ENCODE peak calls at places on chromosomes 16 and 17, in ten cellular contexts. L is colonic mucosa, G is thoracic aorta, D is cardiac muscle cell, Q is stomach, W is left lung, Z is tibial nerve, C is uterus, Y is iPS DF 6.9, B is endothelial cell of umbilical vein. E is an unnamed sample. For H3K9me3, the result is how much of the 10 kb centered on the place peaks cover.

GRCh38 chr17:64319531-64319930 is 56.5 kb upstream of the TEX2 start:
- DNase-seq in L (no peak), G (no peak), D (no peak), Q (no peak), W (no peak), Z (no peak), C (no peak), Y (no peak), B (peak), E (no peak)

GRCh38 chr17:44922136-44922535 is 6.8 kb upstream of the GFAP start:
- DNase-seq in L (no peak), G (no peak), D (no peak), Q (no peak), W (no peak), Z (no peak), C (no peak), Y (no peak), B (no peak), E (no peak)

GRCh38 chr16:86574646-86575045 is 3.7 kb upstream of the FOXL1 start:
- DNase-seq in L (no peak), G (no peak), D (no peak), Q (no peak), W (peak), Z (no peak), C (no peak), Y (no peak), B (no peak), E (no peak)

GRCh38 chr17:27624555-27624954 is 6.4 kb upstream of the LGALS9 start:
- DNase-seq in L (no peak), G (no peak), D (no peak), Q (no peak), W (no peak), Z (no peak), C (no peak), Y (no peak), B (no peak), E (no peak)

GRCh38 chr17:42484304-42484703 is 25.6 kb downstream of the ATP6V0A1 start:
- DNase-seq in L (peak), G (no peak), D (peak), Q (no peak), W (no peak), Z (peak), C (no peak), Y (no peak), B (peak), E (no peak)

GRCh38 chr17:51510940-51511339 is 250.6 kb downstream of the UTP18 start:
- DNase-seq in L (no peak), G (no peak), D (no peak), Q (no peak), W (no peak), Z (no peak), C (no peak), Y (no peak), B (no peak), E (no peak)

GRCh38 chr16:64791756-64792155 is 330.1 kb downstream of the CDH11 start:
- DNase-seq in L (no peak), G (no peak), D (peak), Q (no peak), W (no peak), Z (no peak), C (no peak), Y (no peak), B (no peak), E (no peak)

GRCh38 chr17:60770946-60771422 is 93.3 kb downstream of the BCAS3 start:
- DNase-seq in L (no peak), G (no peak), D (no peak), Q (no peak), W (no peak), Z (no peak), C (no peak), Y (no peak), B (no peak), E (no peak)

GRCh38 chr17:46811978-46812583 is 6.4 kb downstream of the WNT3 start:
- DNase-seq in L (no peak), G (no peak), D (no peak), Q (no peak), W (no peak), Z (no peak), C (peak), Y (no peak), B (no peak), E (no peak)

GRCh38 chr17:30405161-30405560 is 26.4 kb downstream of the CPD start:
- DNase-seq in L (no peak), G (no peak), D (no peak), Q (no peak), W (no peak), Z (no peak), C (no peak), Y (no peak), B (no peak), E (no peak)

GRCh38 chr16:85227924-85228462 is 115.7 kb upstream of the CIBAR2 start:
- DNase-seq in L (no peak), G (no peak), D (peak), Q (no peak), W (no peak), Z (no peak), C (peak), Y (no peak), B (no peak), E (no peak)

GRCh38 chr17:76193616-76194015 is 46.7 kb downstream of the RNF157 start:
- DNase-seq in L (no peak), G (no peak), D (no peak), Q (no peak), W (no peak), Z (no peak), C (no peak), Y (no peak), B (no peak), E (no peak)

GRCh38 chr17:17621254-17621653 is 29.7 kb upstream of the PEMT start:
- DNase-seq in L (no peak), G (no peak), D (no peak), Q (no peak), W (no peak), Z (no peak), C (no peak), Y (no peak), B (no peak), E (no peak)

GRCh38 chr16:69477546-69477945 is 53.1 kb downstream of the CYB5B start:
- DNase-seq in L (no peak), G (no peak), D (peak), Q (no peak), W (no peak), Z (no peak), C (no peak), Y (no peak), B (peak), E (no peak)

GRCh38 chr16:53792161-53792951 is 88.4 kb downstream of the FTO start:
- DNase-seq in L (no peak), G (no peak), D (no peak), Q (no peak), W (no peak), Z (no peak), C (no peak), Y (no peak), B (no peak), E (no peak)

GRCh38 chr17:50363217-50364060 is 9.5 kb downstream of the MRPL27 start:
- DNase-seq in L (no peak), G (no peak), D (peak), Q (no peak), W (no peak), Z (no peak), C (no peak), Y (peak), B (peak), E (no peak)

GRCh38 chr17:44820631-44821196 is 9.4 kb downstream of the GJC1 start:
- DNase-seq in L (no peak), G (no peak), D (peak), Q (no peak), W (no peak), Z (no peak), C (no peak), Y (no peak), B (peak), E (no peak)

GRCh38 chr17:7882629-7883028 is 6.0 kb upstream of the CHD3 start:
- DNase-seq in L (no peak), G (no peak), D (no peak), Q (no peak), W (no peak), Z (no peak), C (no peak), Y (no peak), B (peak), E (no peak)

GRCh38 chr17:69410671-69411070 is 3.8 kb upstream of the MAP2K6 start:
- DNase-seq in L (no peak), G (no peak), D (no peak), Q (no peak), W (no peak), Z (no peak), C (no peak), Y (no peak), B (no peak), E (no peak)

GRCh38 chr17:77375917-77376651 is 235.3 kb downstream of the SEC14L1 start:
- DNase-seq in L (no peak), G (no peak), D (peak), Q (peak), W (no peak), Z (no peak), C (peak), Y (no peak), B (no peak), E (no peak)

GRCh38 chr16:86062271-86062965 is 163.5 kb downstream of the IRF8 start:
- DNase-seq in L (no peak), G (no peak), D (no peak), Q (no peak), W (peak), Z (no peak), C (no peak), Y (no peak), B (no peak), E (no peak)

GRCh38 chr17:48643697-48644012 is 17.5 kb upstream of the HOXB9 start:
- DNase-seq in L (peak), G (no peak), D (no peak), Q (no peak), W (no peak), Z (no peak), C (no peak), Y (no peak), B (no peak), E (no peak)

GRCh38 chr17:31200287-31200686 is 96.8 kb downstream of the OMG start:
- DNase-seq in L (no peak), G (no peak), D (no peak), Q (no peak), W (no peak), Z (no peak), C (no peak), Y (no peak), B (no peak), E (no peak)

GRCh38 chr17:4276514-4276913 is 12.7 kb upstream of the ANKFY1 start:
- DNase-seq in L (no peak), G (no peak), D (peak), Q (no peak), W (no peak), Z (no peak), C (no peak), Y (no peak), B (no peak), E (no peak)

GRCh38 chr16:49534901-49535300 is 161.3 kb downstream of the C16orf78 start:
- DNase-seq in L (no peak), G (no peak), D (no peak), Q (no peak), W (no peak), Z (no peak), C (no peak), Y (no peak), B (no peak), E (no peak)

GRCh38 chr17:34199449-34199848 is 55.6 kb upstream of the CCL2 start:
- DNase-seq in L (no peak), G (no peak), D (no peak), Q (no peak), W (no peak), Z (no peak), C (no peak), Y (no peak), B (no peak), E (no peak)

GRCh38 chr17:34201225-34201624 is 53.9 kb upstream of the CCL2 start:
- DNase-seq in L (no peak), G (no peak), D (peak), Q (no peak), W (no peak), Z (no peak), C (no peak), Y (no peak), B (no peak), E (no peak)

GRCh38 chr17:34201767-34202166 is 53.3 kb upstream of the CCL2 start:
- DNase-seq in L (no peak), G (no peak), D (no peak), Q (no peak), W (no peak), Z (no peak), C (no peak), Y (no peak), B (no peak), E (no peak)

GRCh38 chr17:34198519-34198918 is 56.6 kb upstream of the CCL2 start:
- DNase-seq in L (no peak), G (no peak), D (no peak), Q (no peak), W (no peak), Z (no peak), C (no peak), Y (no peak), B (no peak), E (no peak)

DNA sequence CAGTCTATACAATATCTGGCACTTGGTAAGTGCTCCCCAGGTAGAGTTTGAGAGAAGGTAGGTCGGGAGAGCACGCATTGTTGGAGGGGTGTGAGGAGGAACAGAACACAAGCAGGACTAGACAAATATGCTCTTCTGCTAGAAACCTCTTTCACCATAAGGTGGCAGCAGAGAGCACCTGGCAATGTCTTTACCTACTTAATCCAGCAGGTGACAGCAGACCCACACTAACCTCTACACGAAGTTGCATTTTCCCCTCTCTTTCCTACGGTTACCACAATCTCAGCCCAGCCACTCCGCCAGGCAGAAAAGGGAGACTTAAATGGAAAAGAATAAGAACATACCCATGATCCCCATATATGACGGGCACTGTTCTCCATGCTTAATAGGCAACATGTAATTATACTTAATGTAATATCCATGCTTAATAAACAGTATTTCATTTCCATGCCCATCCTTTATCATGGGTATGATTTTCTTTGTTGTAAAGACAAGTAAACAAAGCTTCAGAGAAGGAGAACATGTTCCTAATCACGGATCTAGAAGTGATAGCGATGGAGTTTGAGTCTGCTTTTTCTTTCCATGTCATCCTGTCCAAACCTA is 55.1 kb upstream of the CCL2 start:
- DNase-seq in L (peak), G (peak), D (peak), Q (peak), W (no peak), Z (peak), C (peak), Y (peak), B (peak), E (peak)
- H3K4me3 ChIP-seq in L (no peak), G (no peak), D (no peak), Q (no peak), W (no peak), Z (no peak), C (no peak), Y (no peak), B (no peak), E (no peak)

DNA sequence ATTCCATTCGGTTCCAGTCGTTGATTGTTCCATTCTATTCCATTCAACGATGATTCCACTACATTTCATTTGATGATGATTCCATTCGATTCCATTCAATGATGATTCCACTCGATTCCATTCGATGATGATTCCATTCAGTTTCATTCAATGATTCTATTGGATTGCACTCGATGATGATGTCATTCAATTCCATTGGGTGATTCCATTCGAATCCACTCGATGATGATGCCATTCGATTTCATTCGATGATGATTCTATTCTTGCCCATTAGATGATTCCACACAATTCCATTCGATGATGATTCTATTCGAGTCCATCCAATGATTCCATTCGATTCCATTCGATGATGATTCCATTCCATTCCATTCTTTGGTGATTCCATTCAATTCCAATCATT is 1283.7 kb downstream of the TP53TG3F start:
- DNase-seq in L (no peak), G (no peak), D (no peak), Q (no peak), W (no peak), Z (no peak), C (no peak), Y (no peak), B (no peak), E (no peak)
- H3K9me3 ChIP-seq in L (under half), G (under half), D (under half), Q (half or more), W (half or more), Z (under half), C (under half), Y (under half), B (under half), E (under half)

GRCh38 chr17:58667934-58668597 is 23.8 kb downstream of the TEX14 start:
- DNase-seq in L (no peak), G (no peak), D (no peak), Q (no peak), W (no peak), Z (no peak), C (no peak), Y (no peak), B (no peak), E (no peak)

GRCh38 chr17:58665946-58666857 is 25.6 kb downstream of the TEX14 start:
- DNase-seq in L (no peak), G (no peak), D (no peak), Q (no peak), W (no peak), Z (no peak), C (no peak), Y (no peak), B (peak), E (no peak)

GRCh38 chr17:58668598-58668935 is 23.3 kb downstream of the TEX14 start:
- DNase-seq in L (no peak), G (no peak), D (no peak), Q (no peak), W (no peak), Z (no peak), C (no peak), Y (no peak), B (no peak), E (no peak)

GRCh38 chr17:58669853-58670252 is 22.0 kb downstream of the TEX14 start:
- DNase-seq in L (no peak), G (no peak), D (peak), Q (no peak), W (no peak), Z (no peak), C (no peak), Y (no peak), B (no peak), E (no peak)

GRCh38 chr17:58666858-58667267 is 25.0 kb downstream of the TEX14 start:
- DNase-seq in L (peak), G (peak), D (peak), Q (peak), W (peak), Z (peak), C (peak), Y (no peak), B (peak), E (peak)
- H3K4me3 ChIP-seq in L (peak), G (peak), D (no peak), Q (peak), W (peak), Z (no peak), C (peak), Y (no peak), B (no peak), E (no peak)

DNA sequence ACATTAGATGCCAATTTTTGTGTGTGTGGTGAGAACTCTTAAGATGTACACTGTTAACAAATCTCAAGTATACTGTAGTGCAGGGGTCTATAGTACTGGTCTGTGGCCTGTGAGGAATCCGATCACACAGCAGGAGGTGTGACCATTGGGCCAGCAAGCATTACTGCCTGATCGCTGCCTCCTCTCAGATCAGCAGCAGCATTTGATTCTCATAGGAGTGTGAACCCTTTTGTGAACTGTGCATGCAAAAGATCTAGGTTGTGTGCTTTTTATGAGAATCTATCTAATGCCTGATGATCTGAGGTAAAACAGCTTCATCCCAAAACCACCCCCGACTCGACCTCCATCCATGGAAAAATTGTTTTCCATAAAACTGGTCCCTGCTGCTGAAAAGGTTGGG is 12.6 kb downstream of the ZNF267 start:
- DNase-seq in L (no peak), G (no peak), D (no peak), Q (no peak), W (no peak), Z (no peak), C (no peak), Y (no peak), B (no peak), E (no peak)
- H3K9me3 ChIP-seq in L (under half), G (under half), D (under half), Q (under half), W (under half), Z (under half), C (under half), Y (under half), B (under half), E (under half)

DNA sequence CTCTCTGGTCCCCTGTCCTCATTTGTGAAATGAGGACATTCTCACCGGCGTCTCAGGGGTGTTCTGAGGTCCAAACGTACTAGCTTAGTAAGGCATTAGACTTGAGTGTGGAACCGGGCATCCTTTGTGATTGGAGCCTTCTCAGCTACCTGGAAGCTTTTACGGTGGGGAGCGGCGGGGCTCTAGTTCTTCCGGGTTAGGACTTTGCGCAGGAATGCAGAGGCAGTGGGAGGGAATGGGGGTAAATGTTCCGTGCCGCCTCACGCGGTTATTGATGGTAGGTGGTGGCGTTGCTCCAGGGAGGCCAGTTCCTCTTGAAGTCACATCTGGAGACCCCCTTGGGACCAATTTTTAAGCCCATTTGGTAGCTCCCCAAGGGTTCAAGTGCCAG is 113.6 kb downstream of the SNX29 start:
- DNase-seq in L (no peak), G (no peak), D (no peak), Q (no peak), W (no peak), Z (no peak), C (no peak), Y (no peak), B (no peak), E (no peak)
- H3K4me3 ChIP-seq in L (no peak), G (peak), D (no peak), Q (peak), W (peak), Z (no peak), C (peak), Y (peak), B (peak), E (no peak)

GRCh38 chr16:35750157-35750689 is 2290.8 kb downstream of the TP53TG3F start:
- DNase-seq in L (no peak), G (no peak), D (no peak), Q (no peak), W (no peak), Z (no peak), C (no peak), Y (no peak), B (no peak), E (peak)
- H3K9me3 ChIP-seq in L (under half), G (under half), D (under half), Q (half or more), W (half or more), Z (under half), C (under half), Y (under half), B (under half), E (under half)

GRCh38 chr17:62663304-62663703 is 35.8 kb downstream of the MRC2 start:
- DNase-seq in L (no peak), G (no peak), D (no peak), Q (no peak), W (no peak), Z (no peak), C (no peak), Y (no peak), B (no peak), E (no peak)
- H3K4me3 ChIP-seq in L (no peak), G (no peak), D (no peak), Q (no peak), W (no peak), Z (no peak), C (no peak), Y (no peak), B (no peak), E (no peak)

GRCh38 chr16:88286301-88286923 is 96.3 kb upstream of the ZNF469 start:
- DNase-seq in L (no peak), G (no peak), D (no peak), Q (no peak), W (peak), Z (no peak), C (no peak), Y (no peak), B (no peak), E (no peak)
- H3K9me3 ChIP-seq in L (under half), G (under half), D (under half), Q (under half), W (under half), Z (under half), C (under half), Y (under half), B (under half), E (under half)